ENCODE peak calls at places on chromosomes 12 and 14, in seven cellular contexts. B is AG10803, I is A549, K is aorta, C is HTR-8/SVneo, W is DMS 273 treated with DMSO at 0.1 percent for 48 hours, H is epithelial cell of proximal tubule. V is an unnamed sample.

GRCh38 chr12:119804011-119804641 is 73.0 kb downstream of the CIT start:
- DNase-seq in I (peak), K (peak), H (no peak), C (peak), B (peak), W (no peak), V (peak)

GRCh38 chr12:104859144-104859543 is 98.9 kb downstream of the SLC41A2 start:
- DNase-seq in H (peak), C (no peak), B (peak), W (no peak), K (no peak), I (no peak), V (peak)

GRCh38 chr12:12025799-12026386 is 44.8 kb upstream of the BCL2L14 start:
- DNase-seq in W (no peak), I (no peak), H (no peak), C (no peak), B (no peak), K (no peak), V (no peak)

GRCh38 chr14:71905031-71905430 is 27.2 kb upstream of the RGS6 start:
- DNase-seq in C (no peak), B (no peak), W (no peak), I (no peak), K (no peak), H (no peak), V (no peak)

GRCh38 chr14:36647417-36647826 is 14.2 kb upstream of the PAX9 start:
- DNase-seq in H (no peak), C (no peak), B (no peak), I (no peak), W (no peak), K (no peak), V (no peak)

GRCh38 chr14:57833304-57833703 is 32.6 kb downstream of the SLC35F4 start:
- DNase-seq in W (no peak), B (peak), K (peak), H (peak), C (no peak), I (peak), V (peak)

GRCh38 chr12:88693837-88694445 is 113.7 kb upstream of the KITLG start:
- DNase-seq in K (no peak), C (no peak), W (no peak), B (no peak), H (no peak), I (no peak), V (no peak)

GRCh38 chr12:86138770-86139169 is 117.4 kb downstream of the MGAT4C start:
- DNase-seq in B (no peak), W (no peak), I (no peak), K (no peak), C (no peak), H (no peak), V (no peak)

GRCh38 chr14:51473808-51474207 is 177.9 kb upstream of the FRMD6 start:
- DNase-seq in H (no peak), K (no peak), I (no peak), B (peak), C (no peak), W (no peak), V (no peak)

GRCh38 chr12:39605501-39605900 is 14.1 kb downstream of the ABCD2 start:
- DNase-seq in K (no peak), W (no peak), C (no peak), I (no peak), B (no peak), H (no peak), V (peak)

V was measured in fibroblast of villous mesenchyme.